ENCODE peak calls at places on chromosomes 12 and 14, in five cellular contexts. Q, I, U, E and P are unnamed samples.

GRCh38 chr14:94598816-94599655 is 13.2 kb upstream of the SERPINA3 start:
- DNase-seq in Q (no peak), I (peak), U (peak), E (no peak), P (peak)

GRCh38 chr12:15584366-15585041 is 204.7 kb downstream of the EPS8 start:
- DNase-seq in Q (peak), I (no peak), U (peak), E (no peak), P (no peak)

GRCh38 chr12:19113464-19113863 is 16.1 kb upstream of the PLEKHA5 start:
- DNase-seq in Q (no peak), I (no peak), U (no peak), E (no peak), P (no peak)

GRCh38 chr12:106919910-106920544 is 35.7 kb upstream of the TMEM263 start:
- DNase-seq in Q (peak), I (peak), U (peak), E (no peak), P (no peak)

GRCh38 chr12:64893961-64894360 is 69.5 kb downstream of the TBC1D30 start:
- DNase-seq in Q (no peak), I (no peak), U (peak), E (no peak), P (no peak)

GRCh38 chr12:115570271-115570777 is 707.2 kb downstream of the MED13L start:
- DNase-seq in Q (no peak), I (no peak), U (peak), E (no peak), P (no peak)

GRCh38 chr12:113674996-113675395 is 203.3 kb upstream of the LHX5 start:
- DNase-seq in Q (no peak), I (no peak), U (no peak), E (no peak), P (no peak)

GRCh38 chr14:66032800-66033199 is 453.4 kb upstream of the CCDC196 start:
- DNase-seq in Q (no peak), I (no peak), U (no peak), E (no peak), P (no peak)

GRCh38 chr14:68473794-68474193 is 319.1 kb downstream of the ZFP36L1 start:
- DNase-seq in Q (no peak), I (peak), U (peak), E (no peak), P (peak)

GRCh38 chr12:77746108-77746507 is 84.6 kb upstream of the NAV3 start:
- DNase-seq in Q (no peak), I (no peak), U (peak), E (peak), P (no peak)

GRCh38 chr12:12723681-12724420 is 6.7 kb downstream of the CDKN1B start:
- DNase-seq in Q (peak), I (no peak), U (no peak), E (no peak), P (peak)

GRCh38 chr12:25958254-25959068 is at the start of gene RASSF8:
- DNase-seq in Q (peak), I (peak), U (peak), E (no peak), P (peak)

GRCh38 chr14:65239143-65239672 is 136.9 kb upstream of the MAX start:
- DNase-seq in Q (peak), I (peak), U (peak), E (no peak), P (no peak)

GRCh38 chr12:54159140-54159539 is 29.6 kb downstream of the SMUG1 start:
- DNase-seq in Q (peak), I (no peak), U (no peak), E (peak), P (no peak)

GRCh38 chr12:47767197-47767724 is 5.8 kb upstream of the SLC48A1 start:
- DNase-seq in Q (peak), I (peak), U (peak), E (no peak), P (peak)

GRCh38 chr14:36683083-36683724 is 21.5 kb downstream of the PAX9 start:
- DNase-seq in Q (no peak), I (no peak), U (no peak), E (no peak), P (no peak)

GRCh38 chr14:71371711-71372396 is 464.6 kb downstream of the PCNX1 start:
- DNase-seq in Q (no peak), I (peak), U (peak), E (no peak), P (no peak)

GRCh38 chr12:22408605-22409004 is 74.1 kb upstream of the ST8SIA1 start:
- DNase-seq in Q (no peak), I (no peak), U (no peak), E (no peak), P (no peak)
- H3K4me3 ChIP-seq in Q (no peak), I (no peak), U (no peak), E (no peak), P (no peak)

GRCh38 chr12:576613-577110 is 86.6 kb downstream of the NINJ2 start:
- DNase-seq in Q (no peak), I (no peak), U (no peak), E (no peak), P (no peak)
- H3K4me3 ChIP-seq in Q (no peak), I (no peak), U (no peak), E (no peak), P (peak)

DNA sequence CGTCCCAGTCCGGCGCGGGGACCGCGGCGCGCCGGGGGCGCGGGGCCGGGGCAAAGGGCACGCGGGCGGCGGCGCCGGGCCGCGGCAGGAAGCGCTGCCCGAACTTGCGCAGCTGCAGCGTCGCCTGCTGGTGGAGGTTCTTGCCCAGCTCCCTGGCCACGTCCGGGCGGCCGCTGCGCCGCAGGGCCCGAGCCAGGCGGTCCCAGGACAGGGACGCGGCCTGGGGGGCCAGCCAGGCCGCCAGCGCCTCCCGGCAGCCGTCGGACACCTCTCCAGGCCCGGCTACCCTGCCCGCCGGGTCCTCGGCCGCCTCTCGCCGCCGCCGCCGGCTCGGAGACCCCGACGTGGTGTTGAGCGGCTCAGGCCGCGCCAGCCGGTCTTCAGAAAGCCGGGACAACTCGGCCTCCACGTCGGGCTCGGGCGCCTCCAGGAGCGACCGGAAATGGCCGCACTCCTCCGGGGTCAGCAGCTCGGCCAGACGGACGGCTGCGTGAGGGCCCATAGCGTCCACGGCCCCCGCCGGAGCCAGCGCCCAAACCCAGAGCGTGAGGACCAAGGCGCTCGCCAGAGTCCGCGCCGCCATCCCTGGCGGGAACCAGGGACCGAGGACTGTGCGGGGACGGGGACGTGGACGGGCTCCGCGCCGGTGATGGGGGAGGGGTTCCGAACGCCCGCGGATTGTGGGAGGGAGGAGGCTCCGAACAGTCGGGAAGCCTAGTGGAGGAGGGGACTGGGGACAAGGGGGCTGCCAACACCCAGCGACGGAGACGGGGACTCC is 34.0 kb downstream of the FIGNL2 start:
- DNase-seq in Q (peak), I (no peak), U (peak), E (no peak), P (peak)
- H3K4me3 ChIP-seq in Q (peak), I (no peak), U (peak), E (no peak), P (peak)

DNA sequence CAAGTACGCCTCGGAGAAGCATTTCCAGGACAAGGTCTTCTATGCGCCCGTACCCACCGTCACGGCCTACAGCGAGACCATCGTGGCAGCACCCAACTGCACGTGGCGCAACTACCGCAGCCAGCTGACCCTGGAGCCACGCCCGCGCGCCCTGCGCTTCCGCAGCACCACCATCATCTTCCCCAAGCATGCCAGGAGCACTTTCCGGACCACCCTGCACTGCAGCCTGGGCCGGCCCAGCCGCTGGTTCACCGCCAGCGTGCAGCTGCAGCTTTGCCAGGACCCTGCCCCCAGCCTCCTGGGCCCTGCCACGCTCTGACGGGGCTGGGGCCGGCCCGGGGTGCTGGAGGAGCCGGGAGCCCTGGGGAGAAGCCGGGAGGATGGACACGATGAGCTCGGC is 19.3 kb downstream of the RFLNA start:
- DNase-seq in Q (no peak), I (no peak), U (no peak), E (no peak), P (no peak)
- H3K4me3 ChIP-seq in Q (no peak), I (no peak), U (no peak), E (no peak), P (no peak)

GRCh38 chr12:111428081-111428727 is 22.5 kb downstream of the SH2B3 start:
- DNase-seq in Q (no peak), I (no peak), U (no peak), E (no peak), P (no peak)

GRCh38 chr12:111428728-111429175 is 23.0 kb downstream of the SH2B3 start:
- DNase-seq in Q (no peak), I (no peak), U (no peak), E (no peak), P (no peak)

GRCh38 chr12:111430418-111431353 is 25.0 kb downstream of the SH2B3 start:
- DNase-seq in Q (no peak), I (no peak), U (no peak), E (no peak), P (no peak)

GRCh38 chr12:111431772-111432171 is 26.0 kb downstream of the SH2B3 start:
- DNase-seq in Q (no peak), I (no peak), U (no peak), E (no peak), P (no peak)

GRCh38 chr12:111429760-111430417 is 24.2 kb downstream of the SH2B3 start:
- DNase-seq in Q (no peak), I (no peak), U (no peak), E (no peak), P (no peak)
- H3K4me3 ChIP-seq in Q (no peak), I (no peak), U (no peak), E (peak), P (no peak)

DNA sequence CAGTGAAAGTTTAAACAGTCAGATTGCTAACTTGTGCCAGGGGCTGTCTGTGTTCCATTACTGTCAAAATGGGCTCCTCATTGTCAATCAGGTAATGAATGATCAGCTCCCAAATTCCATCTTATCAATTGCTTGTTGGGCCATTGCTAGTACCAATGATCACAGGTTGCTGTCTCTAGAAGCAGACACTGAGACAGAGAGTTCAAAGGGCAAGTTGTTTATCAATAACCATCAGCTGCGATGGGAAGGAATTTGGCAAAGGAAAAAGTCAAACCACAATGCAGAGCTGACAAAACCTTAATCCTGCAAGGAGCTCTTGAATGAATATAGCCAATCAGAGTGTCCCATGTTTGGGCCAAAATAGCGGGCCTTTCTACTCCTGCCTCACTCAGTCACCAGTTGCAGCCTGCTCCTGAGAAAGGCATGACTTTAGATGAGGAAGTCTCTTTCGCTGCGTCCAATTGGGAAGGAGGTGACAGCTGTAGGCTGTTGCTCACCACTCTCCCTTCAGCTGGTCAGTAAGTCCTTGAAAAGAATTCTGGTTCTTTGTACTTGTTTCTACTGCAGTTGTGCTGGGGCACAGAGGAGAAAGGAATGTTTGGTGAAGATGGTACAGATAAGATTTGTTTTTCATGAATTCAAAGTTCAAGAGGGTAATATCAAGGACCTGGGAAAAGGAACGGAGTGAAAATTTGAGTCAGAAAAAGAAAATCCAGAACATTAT is 179.2 kb upstream of the PDE3A start:
- DNase-seq in Q (peak), I (no peak), U (no peak), E (no peak), P (no peak)
- H3K4me3 ChIP-seq in Q (no peak), I (no peak), U (no peak), E (no peak), P (no peak)

GRCh38 chr14:39276005-39276404 is 42.3 kb downstream of the MIA2 start:
- DNase-seq in Q (no peak), I (no peak), U (no peak), E (no peak), P (no peak)

GRCh38 chr14:39272918-39273317 is 39.2 kb downstream of the MIA2 start:
- DNase-seq in Q (no peak), I (no peak), U (no peak), E (no peak), P (no peak)

GRCh38 chr14:39279515-39279914 is 45.8 kb downstream of the MIA2 start:
- DNase-seq in Q (no peak), I (no peak), U (no peak), E (no peak), P (no peak)

GRCh38 chr14:39276579-39277114 is 42.9 kb downstream of the MIA2 start:
- DNase-seq in Q (no peak), I (no peak), U (no peak), E (no peak), P (no peak)

GRCh38 chr14:39275395-39275794 is 41.7 kb downstream of the MIA2 start:
- DNase-seq in Q (no peak), I (no peak), U (peak), E (no peak), P (no peak)
- H3K4me3 ChIP-seq in Q (no peak), I (no peak), U (no peak), E (no peak), P (no peak)

DNA sequence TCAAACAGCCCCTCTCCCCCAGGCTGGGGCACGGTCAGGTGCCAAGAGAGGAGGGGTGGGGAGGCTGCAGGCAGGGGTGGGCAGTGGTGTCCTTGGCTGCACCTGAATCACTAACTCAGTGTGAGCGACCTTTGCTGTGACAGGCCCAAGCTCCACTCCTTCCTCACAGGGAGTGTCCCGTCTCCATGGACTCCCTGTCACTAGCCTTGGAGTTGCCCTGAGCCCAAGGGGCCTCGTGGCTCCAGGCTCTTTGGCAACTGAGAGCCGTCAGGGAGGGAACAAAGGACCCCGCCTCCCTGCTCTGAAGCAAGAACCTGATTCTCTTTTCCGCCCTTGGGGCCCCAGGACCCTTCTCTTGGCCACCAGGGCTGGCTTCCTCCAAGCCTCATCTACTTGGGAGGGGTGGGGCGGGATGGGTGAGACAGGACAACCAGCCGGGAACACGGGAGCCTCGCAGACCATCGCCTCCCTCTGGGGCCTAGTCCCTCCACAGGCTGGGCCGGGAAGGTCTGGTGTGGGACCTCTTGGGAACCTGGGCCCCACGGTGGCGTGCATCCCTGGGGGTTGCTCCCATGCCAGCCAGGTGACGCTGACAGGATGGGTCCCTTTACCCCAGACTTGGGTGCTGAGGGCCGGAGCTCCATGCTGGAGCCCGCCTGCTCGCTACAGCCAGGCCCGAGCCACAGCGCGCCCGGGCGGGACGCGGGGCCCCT is 935 bp upstream of the ADSS1 start:
- DNase-seq in Q (no peak), I (no peak), U (no peak), E (no peak), P (no peak)
- H3K4me3 ChIP-seq in Q (no peak), I (peak), U (no peak), E (no peak), P (peak)